ENCODE peak calls at places on chromosome 19, in ten cellular contexts. O, J, G, D, E, F, W, Z, I and M are unnamed samples.

GRCh38 chr19:12974301-12975220 is 5.2 kb downstream of the DAND5 start:
- DNase-seq in E (no peak), G (no peak), J (no peak), O (no peak), Z (no peak), I (no peak), W (no peak), F (no peak), D (no peak), M (no peak)

GRCh38 chr19:49988433-49988832 is 27.5 kb upstream of the SIGLEC11 start:
- DNase-seq in J (no peak), E (no peak), I (no peak), G (no peak), Z (no peak), D (no peak), O (no peak), F (no peak), W (no peak), M (no peak)

GRCh38 chr19:17479325-17479791 is 9.0 kb downstream of the SLC27A1 start:
- DNase-seq in E (no peak), I (no peak), J (no peak), O (no peak), F (no peak), D (no peak), G (no peak), Z (no peak), W (no peak), M (no peak)

GRCh38 chr19:1164684-1165531 is 9.2 kb downstream of the SBNO2 start:
- DNase-seq in E (no peak), J (no peak), Z (no peak), D (no peak), I (peak; percentile 38), O (no peak), F (no peak), W (no peak), G (no peak), M (no peak)

GRCh38 chr19:12779162-12779993 is 4.0 kb upstream of the HOOK2 start:
- DNase-seq in W (no peak), O (no peak), G (peak; percentile 46), D (peak; percentile 75), Z (peak; percentile 84), I (no peak), J (no peak), F (peak; percentile 26), E (peak; percentile 90), M (peak; percentile 50)

GRCh38 chr19:2148482-2149135 is 2.8 kb downstream of the AP3D1 start:
- DNase-seq in G (no peak), Z (no peak), W (no peak), I (no peak), D (no peak), O (no peak), E (no peak), F (no peak), J (no peak), M (no peak)

GRCh38 chr19:8731428-8732169 is 10.2 kb downstream of the OR2Z1 start:
- DNase-seq in G (no peak), J (no peak), I (no peak), O (no peak), Z (no peak), F (no peak), E (no peak), D (no peak), W (no peak), M (no peak)

GRCh38 chr19:34556500-34556899 is 74.9 kb downstream of the WTIP start:
- DNase-seq in O (no peak), D (no peak), F (peak; percentile 79), J (no peak), Z (no peak), W (no peak), I (no peak), E (no peak), G (peak; percentile 18), M (no peak)

GRCh38 chr19:44452367-44452766 is 4.1 kb upstream of the ZNF229 start:
- DNase-seq in W (no peak), I (no peak), O (no peak), J (no peak), E (no peak), G (no peak), Z (no peak), F (no peak), D (no peak), M (no peak)

GRCh38 chr19:2594319-2594718 is 108.2 kb downstream of the GNG7 start:
- DNase-seq in F (no peak), G (no peak), E (no peak), W (no peak), J (no peak), O (no peak), D (no peak), Z (no peak), I (no peak), M (no peak)

GRCh38 chr19:33464010-33464732 is 57.4 kb downstream of the PEPD start:
- DNase-seq in G (no peak), I (no peak), O (no peak), Z (peak; percentile 21), E (peak; percentile 66), F (no peak), J (no peak), D (no peak), W (no peak), M (no peak)

GRCh38 chr19:18254546-18255500 is 19.4 kb downstream of the IQCN start:
- DNase-seq in G (peak; percentile 76), W (no peak), E (no peak), J (no peak), F (peak; percentile 76), D (no peak), I (peak; percentile 56), O (no peak), Z (no peak), M (no peak)

GRCh38 chr19:28874742-28875141 is 338.2 kb downstream of the UQCRFS1 start:
- DNase-seq in F (no peak), D (no peak), O (no peak), G (no peak), Z (no peak), I (no peak), W (no peak), J (no peak), E (no peak), M (no peak)

GRCh38 chr19:31570718-31571117 is 221.5 kb upstream of the TSHZ3 start:
- DNase-seq in J (no peak), F (no peak), G (no peak), Z (no peak), E (peak; percentile 57), D (no peak), W (no peak), I (no peak), O (no peak), M (no peak)

DNA sequence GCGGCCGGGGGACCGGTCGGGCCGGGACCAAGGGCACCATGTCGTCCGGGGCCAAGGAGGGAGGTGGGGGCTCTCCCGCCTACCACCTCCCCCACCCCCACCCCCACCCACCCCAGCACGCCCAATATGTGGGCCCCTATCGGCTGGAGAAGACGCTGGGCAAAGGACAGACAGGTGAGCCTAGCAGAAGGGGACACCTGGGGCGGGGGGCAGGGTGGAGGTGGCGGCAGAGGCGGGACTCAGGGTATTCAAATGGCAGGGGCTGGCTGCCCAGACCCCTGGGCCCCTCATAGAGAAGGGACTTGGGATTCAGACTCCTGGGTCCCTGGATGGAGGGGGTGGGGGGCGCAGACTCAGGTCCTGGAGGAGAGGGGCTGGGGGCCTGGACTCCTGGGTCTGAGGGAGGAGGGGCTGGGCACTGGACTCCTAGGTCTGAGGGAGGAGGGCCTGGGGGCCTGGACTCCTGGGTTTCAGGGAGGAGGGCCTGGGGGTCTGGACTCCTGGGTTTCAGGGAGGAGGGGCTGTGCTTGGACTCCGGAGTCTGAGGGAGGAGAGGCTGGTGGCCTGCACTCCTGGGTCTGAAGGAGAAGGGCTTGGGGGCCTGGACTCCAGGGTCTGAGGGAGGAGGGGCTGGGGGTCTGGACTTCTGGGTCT is 735 bp downstream of the BRSK1 start:
- DNase-seq in E (no peak), G (no peak), W (no peak), I (no peak), D (no peak), J (no peak), Z (no peak), F (no peak), O (no peak), M (no peak)
- TF ChIP-seq POLR2A in E (no peak), G (no peak), W (no peak), I (no peak), D (no peak), J (no peak), Z (no peak), F (no peak), O (no peak), M (no peak)

GRCh38 chr19:38734426-38735256 is 9.6 kb downstream of the CAPN12 start:
- DNase-seq in F (no peak), W (peak; percentile 43), I (peak; percentile 45), E (peak; percentile 86), D (peak; percentile 35), O (peak; percentile 67), J (peak; percentile 42), Z (peak; percentile 47), G (peak; percentile 56), M (no peak)
- TF ChIP-seq POLR2A in F (no peak), W (no peak), I (no peak), E (no peak), D (no peak), O (no peak), J (no peak), Z (no peak), G (peak; percentile 33), M (no peak)

GRCh38 chr19:46606681-46607440 is 5.7 kb downstream of the CALM3 start:
- DNase-seq in I (no peak), O (no peak), W (peak; percentile 16), G (peak; percentile 4), F (no peak), J (no peak), D (no peak), Z (peak; percentile 28), E (peak; percentile 79), M (no peak)
- TF ChIP-seq POLR2A in I (no peak), O (no peak), W (no peak), G (no peak), F (no peak), J (no peak), D (no peak), Z (no peak), E (no peak), M (no peak)

GRCh38 chr19:3614858-3615505 is 8.3 kb upstream of the TBXA2R start:
- DNase-seq in O (no peak), W (no peak), G (no peak), F (no peak), J (no peak), D (no peak), E (no peak), Z (no peak), I (no peak), M (no peak)

GRCh38 chr19:3617463-3617862 is 9.1 kb downstream of the CACTIN start:
- DNase-seq in O (no peak), W (no peak), D (peak; percentile 16), I (peak; percentile 75), J (no peak), G (peak; percentile 77), E (no peak), Z (peak; percentile 32), F (no peak), M (no peak)

GRCh38 chr19:3612901-3613741 is 6.4 kb upstream of the TBXA2R start:
- DNase-seq in O (no peak), I (no peak), Z (peak; percentile 67), W (peak; percentile 35), G (no peak), D (no peak), F (no peak), E (no peak), J (no peak), M (no peak)

GRCh38 chr19:3613765-3614661 is 7.3 kb upstream of the TBXA2R start:
- DNase-seq in D (no peak), J (no peak), Z (peak; percentile 37), W (peak; percentile 15), F (no peak), O (no peak), I (no peak), G (no peak), E (no peak), M (no peak)

GRCh38 chr19:3615524-3616135 is 9.0 kb upstream of the TBXA2R start:
- DNase-seq in F (no peak), G (no peak), W (no peak), D (no peak), I (no peak), J (no peak), E (no peak), O (no peak), Z (no peak), M (no peak)
- TF ChIP-seq POLR2A in F (no peak), G (no peak), W (no peak), D (no peak), I (no peak), J (no peak), E (no peak), O (no peak), Z (no peak), M (no peak)